ENCODE peak calls at places on chromosomes 2 and 18, in six cellular contexts. X is OCI-LY7, Y is spleen, C is foreskin keratinocyte, U is prostate gland, D is astrocyte. L is an unnamed sample.

GRCh38 chr2:216637472-216637871 is 4.3 kb downstream of the IGFBP2 start:
- DNase-seq in X (no peak), Y (no peak), D (no peak), C (no peak), U (no peak), L (no peak)

GRCh38 chr2:72927066-72927465 is 9.7 kb downstream of the EMX1 start:
- DNase-seq in X (no peak), D (no peak), Y (no peak), C (no peak), U (no peak), L (no peak)

GRCh38 chr2:5692561-5693287 is 540 bp downstream of the SOX11 start:
- DNase-seq in U (no peak), Y (peak; percentile 69), D (peak; percentile 62), C (no peak), X (no peak), L (no peak)

GRCh38 chr2:191230174-191230573 is 15.0 kb upstream of the MYO1B start:
- DNase-seq in C (peak; percentile 71), D (peak; percentile 98), X (no peak), Y (no peak), U (no peak), L (peak; percentile 59)

GRCh38 chr2:42351864-42352263 is 9.2 kb downstream of the COX7A2L start:
- DNase-seq in D (no peak), U (no peak), C (no peak), Y (no peak), X (no peak), L (no peak)

GRCh38 chr2:241903121-241904010 is 33.8 kb downstream of the RTP5 start:
- DNase-seq in C (no peak), D (no peak), U (no peak), X (no peak), Y (peak; percentile 64), L (no peak)

GRCh38 chr2:237575869-237576862 is 9.8 kb downstream of the PRLH start:
- DNase-seq in X (no peak), C (no peak), Y (peak; percentile 53), U (no peak), D (no peak), L (no peak)

GRCh38 chr2:10256525-10257031 is 46.1 kb upstream of the HPCAL1 start:
- DNase-seq in D (no peak), X (no peak), C (no peak), U (no peak), Y (no peak), L (no peak)

GRCh38 chr2:110115291-110116032 is at the start of gene MALL:
- DNase-seq in U (peak; percentile 62), Y (no peak), D (no peak), X (no peak), C (no peak), L (peak; percentile 73)

GRCh38 chr18:57220485-57220884 is 73.6 kb downstream of the BOD1L2 start:
- DNase-seq in Y (no peak), U (no peak), C (no peak), D (no peak), X (no peak), L (no peak)

GRCh38 chr2:155223781-155224406 is 525.4 kb downstream of the KCNJ3 start:
- DNase-seq in D (no peak), X (peak; percentile 50), Y (no peak), C (no peak), U (no peak), L (no peak)

GRCh38 chr2:47354817-47355653 is 47.9 kb upstream of the MSH2 start:
- DNase-seq in U (no peak), C (no peak), Y (no peak), D (no peak), X (no peak), L (no peak)

GRCh38 chr2:232522014-232522854 is 2.0 kb downstream of the PRSS56 start:
- DNase-seq in C (no peak), Y (peak; percentile 90), D (no peak), X (peak; percentile 50), U (peak; percentile 27), L (peak; percentile 71)

GRCh38 chr2:100272848-100273329 is 49.4 kb downstream of the LONRF2 start:
- DNase-seq in U (no peak), X (no peak), D (no peak), C (no peak), Y (no peak), L (no peak)
- TF ChIP-seq CTCF in U (no peak), X (no peak), D (no peak), C (no peak), Y (no peak), L (no peak)

GRCh38 chr2:38056216-38056615 is 19.7 kb downstream of the CYP1B1 start:
- DNase-seq in Y (no peak), D (no peak), X (no peak), C (peak; percentile 63), U (no peak), L (no peak)
- H3K27ac ChIP-seq in Y (no peak overlapping the region), D (no peak overlapping the region), X (no peak overlapping the region), C (no peak overlapping the region), U (no peak overlapping the region), L (no peak overlapping the region)

GRCh38 chr2:208265807-208266640 is at the start of gene PIKFYVE:
- DNase-seq in U (peak; percentile 94), X (peak; percentile 98), D (peak; percentile 96), C (peak; percentile 94), Y (peak; percentile 98), L (peak; percentile 98)
- TF ChIP-seq CTCF in U (no peak), X (no peak), D (no peak), C (no peak), Y (peak; percentile 19), L (no peak)

DNA sequence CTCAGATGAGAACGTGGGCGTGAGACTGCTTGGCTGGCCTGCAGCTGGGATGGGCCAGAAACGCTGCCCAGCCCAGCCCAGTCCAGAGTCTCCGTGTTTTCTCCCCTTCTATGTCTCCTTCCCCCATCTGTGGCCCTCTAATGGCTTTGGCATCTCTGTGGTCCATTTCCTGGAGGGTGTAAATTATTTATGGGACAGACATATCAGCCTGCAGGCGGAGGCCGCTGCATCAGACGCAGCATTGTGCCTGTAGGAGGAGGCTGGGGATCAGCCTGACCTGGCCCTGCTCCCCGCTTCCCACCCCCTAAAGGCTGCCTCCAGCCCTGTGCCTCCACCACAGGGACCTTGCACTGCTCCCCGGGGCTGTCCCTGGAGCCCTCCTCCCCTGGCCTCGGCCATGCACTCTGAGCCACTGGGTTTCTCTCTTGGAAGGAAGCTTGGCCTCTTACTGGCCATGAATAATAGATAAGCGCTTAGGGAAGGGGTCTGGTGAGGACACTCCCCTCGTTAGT is 185.3 kb downstream of the MYCN start:
- DNase-seq in Y (no peak), X (no peak), C (no peak), D (no peak), U (peak; percentile 1), L (no peak)
- H3K27ac ChIP-seq in Y (no peak overlapping the region), X (no peak overlapping the region), C (no peak overlapping the region), D (no peak overlapping the region), U (no peak overlapping the region), L (no peak overlapping the region)

GRCh38 chr2:63425079-63425416 is 163.2 kb downstream of the WDPCP start:
- DNase-seq in U (no peak), X (no peak), C (no peak), Y (no peak), D (no peak), L (no peak)
- TF ChIP-seq CTCF in U (no peak), X (peak; percentile 46), C (no peak), Y (no peak), D (no peak), L (peak; percentile 2)

DNA sequence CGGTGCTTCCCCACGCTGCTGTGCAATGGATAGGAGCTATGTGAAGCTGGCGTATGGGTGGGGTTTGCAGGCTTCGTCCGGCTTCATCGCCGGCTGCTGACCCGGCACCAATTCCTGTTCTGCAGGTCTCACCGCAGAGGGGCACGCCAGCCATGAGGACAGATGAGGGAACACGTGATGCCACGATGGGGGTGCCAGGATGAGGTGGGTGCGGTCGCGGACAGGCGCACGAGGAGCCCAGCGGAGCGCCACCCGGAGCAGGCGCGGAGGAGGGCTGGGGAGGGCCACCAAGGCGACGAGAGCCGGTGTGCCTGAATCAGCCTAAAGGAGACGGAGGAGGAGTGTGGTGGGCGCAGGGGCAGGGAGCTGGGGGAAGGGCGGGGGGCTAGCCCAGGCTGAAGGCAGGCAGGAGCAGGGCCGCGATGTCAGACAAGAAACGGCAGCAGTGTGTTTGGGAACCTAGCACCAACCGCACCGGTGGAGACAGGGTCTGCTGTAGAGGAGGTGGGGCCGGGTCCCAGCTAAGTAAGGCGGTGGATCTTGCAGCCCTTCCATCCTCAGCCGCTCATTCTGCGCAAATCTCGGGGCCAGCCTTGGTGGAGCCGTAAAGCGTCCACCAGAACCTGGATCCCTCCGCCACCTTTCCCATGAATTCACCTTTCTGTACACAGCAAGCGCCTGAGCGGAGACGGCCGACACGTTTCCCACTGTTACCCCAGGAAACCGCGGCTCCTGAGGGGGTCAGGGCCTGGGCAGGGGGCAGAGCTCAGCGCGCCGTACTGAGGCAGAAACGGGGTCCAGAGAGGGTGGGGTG is 17.0 kb upstream of the CD8A start:
- DNase-seq in Y (peak; percentile 91), C (peak; percentile 70), U (peak; percentile 46), D (no peak), X (no peak), L (peak; percentile 66)
- H3K27ac ChIP-seq in Y (peak overlapping the region; percentile 76), C (no peak overlapping the region), U (peak overlapping the region; percentile 44), D (no peak overlapping the region), X (no peak overlapping the region), L (no peak overlapping the region)

GRCh38 chr18:80088823-80089222 is 20.2 kb upstream of the ADNP2 start:
- DNase-seq in X (no peak), D (no peak), Y (no peak), U (no peak), C (no peak), L (no peak)

GRCh38 chr18:80088036-80088435 is 21.0 kb upstream of the ADNP2 start:
- DNase-seq in U (no peak), Y (no peak), D (no peak), C (no peak), X (no peak), L (no peak)

DNA sequence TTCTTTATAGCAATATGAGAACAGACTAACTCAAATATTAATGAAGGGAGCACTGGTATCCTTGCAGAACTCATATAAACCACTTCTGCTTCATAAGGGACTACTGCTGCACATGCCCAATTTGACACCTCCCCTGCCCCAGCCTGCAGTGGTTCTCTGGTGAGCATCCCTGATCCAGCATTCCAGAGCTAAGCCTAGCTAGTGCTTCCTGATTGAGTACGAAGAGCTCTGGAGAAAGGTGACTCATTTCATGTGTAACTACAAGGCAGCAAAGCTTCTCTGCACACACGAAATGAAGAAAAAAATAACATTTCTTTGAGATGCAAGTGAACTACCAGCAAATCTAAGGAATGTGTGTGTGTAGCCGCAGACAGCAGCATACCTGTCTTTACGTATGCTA is 22.8 kb upstream of the ADNP2 start:
- DNase-seq in D (no peak), U (no peak), C (peak; percentile 29), Y (no peak), X (no peak), L (no peak)
- TF ChIP-seq CTCF in D (no peak), U (no peak), C (no peak), Y (no peak), X (no peak), L (no peak)

GRCh38 chr2:218383892-218384519 is 1.9 kb downstream of the SLC11A1 start:
- DNase-seq in X (no peak), U (no peak), Y (peak; percentile 73), C (peak; percentile 41), D (no peak), L (peak; percentile 57)
- H3K27ac ChIP-seq in X (no peak overlapping the region), U (no peak overlapping the region), Y (no peak overlapping the region), C (no peak overlapping the region), D (no peak overlapping the region), L (peak overlapping the region; percentile 89)

L was measured in RWPE1.